ENCODE peak calls at places on chromosome 3, in four cellular contexts. A is A549, O is WTC11, V is HepG2. I is an unnamed sample.
A peak's percentile ranks its signal among the peaks of the same experiment; 100 is the strongest.

GRCh38 chr3:35677797-35678196 is 38.5 kb downstream of the ARPP21 start:
- DNase-seq in A (no peak), O (no peak), V (no peak), I (no peak)

GRCh38 chr3:124858275-124858674 is 28.9 kb downstream of the ITGB5 start:
- DNase-seq in A (no peak), V (no peak), O (no peak), I (no peak)

GRCh38 chr3:190169877-190170276 is 49.2 kb upstream of the P3H2 start:
- DNase-seq in V (no peak), O (no peak), A (no peak), I (no peak)

GRCh38 chr3:78041486-78041885 is 1001.6 kb downstream of the ROBO2 start:
- DNase-seq in O (no peak), A (no peak), V (no peak), I (no peak)

GRCh38 chr3:198071602-198072285 is 111.7 kb downstream of the LMLN start:
- DNase-seq in A (peak; percentile 73), V (peak; percentile 59), O (no peak), I (peak; percentile 26)

GRCh38 chr3:134312873-134313838 is 61.1 kb downstream of the AMOTL2 start:
- DNase-seq in V (peak; percentile 62), O (peak; percentile 85), A (peak; percentile 73), I (peak; percentile 60)

GRCh38 chr3:196666001-196666867 is 26.7 kb downstream of the NRROS start:
- DNase-seq in A (peak; percentile 62), V (peak; percentile 91), O (peak; percentile 62), I (no peak)

GRCh38 chr3:181103605-181104004 is 114.1 kb upstream of the DNAJC19 start:
- DNase-seq in A (peak; percentile 16), O (peak; percentile 36), V (peak; percentile 13), I (peak; percentile 25)

GRCh38 chr3:56222866-56223265 is 245.4 kb downstream of the ERC2 start:
- DNase-seq in V (no peak), O (no peak), A (no peak), I (no peak)

GRCh38 chr3:61530355-61530754 is 31.0 kb upstream of the PTPRG start:
- DNase-seq in V (peak; percentile 59), O (no peak), A (peak; percentile 29), I (no peak)

GRCh38 chr3:181327349-181327748 is 337.8 kb upstream of the DNAJC19 start:
- DNase-seq in V (no peak), A (no peak), O (no peak), I (no peak)

DNA sequence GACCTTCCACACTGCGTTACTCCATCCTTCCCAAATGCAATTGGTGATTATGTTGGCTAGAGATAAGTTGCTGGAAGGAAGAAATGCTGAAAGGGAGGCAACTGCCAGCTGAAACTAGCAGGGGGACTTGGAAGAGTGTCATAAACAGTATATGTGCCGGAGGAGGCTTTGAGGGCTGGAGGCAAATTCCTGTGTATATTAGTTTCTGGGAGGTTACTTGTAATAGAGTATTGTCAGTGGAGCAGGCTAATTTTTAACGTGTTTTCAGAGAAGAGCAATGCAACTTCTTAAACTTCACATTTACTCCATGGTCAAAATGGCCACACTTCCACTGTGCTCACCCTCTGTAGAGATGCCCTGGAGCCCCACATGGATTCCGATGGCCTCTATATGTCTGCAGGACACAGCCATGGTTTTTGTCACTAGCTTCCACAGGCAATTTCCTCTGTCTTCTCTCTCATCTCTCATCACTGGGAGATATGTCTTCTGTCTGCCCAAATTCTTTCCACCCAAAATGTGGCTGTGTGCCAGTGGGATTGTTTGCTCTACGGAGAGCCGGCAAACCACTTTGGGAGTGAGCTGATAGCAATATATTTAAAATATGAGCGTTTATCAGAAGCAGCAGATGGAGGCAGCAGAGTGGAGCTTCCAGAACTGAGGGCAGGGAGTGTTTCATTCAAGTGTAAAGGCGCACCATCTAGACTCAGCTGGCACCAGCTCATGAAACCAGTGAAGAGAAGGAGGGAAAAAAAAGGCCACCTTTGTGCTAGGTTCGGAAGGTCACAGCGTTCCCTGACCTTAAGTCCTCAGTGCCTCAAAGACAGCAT is 13.4 kb upstream of the CD47 start:
- DNase-seq in O (no peak), V (no peak), A (no peak), I (peak; percentile 65)
- TF ChIP-seq NR3C1 in O (no peak), V (no peak), A (no peak), I (no peak)

GRCh38 chr3:194661946-194662345 is 10.0 kb downstream of the LSG1 start:
- DNase-seq in A (no peak), O (no peak), V (no peak), I (no peak)

GRCh38 chr3:194659778-194660177 is 12.2 kb downstream of the LSG1 start:
- DNase-seq in V (no peak), O (no peak), A (no peak), I (no peak)

GRCh38 chr3:194657439-194657838 is 14.6 kb downstream of the LSG1 start:
- DNase-seq in V (no peak), O (no peak), A (no peak), I (no peak)

GRCh38 chr3:194661374-194661773 is 10.6 kb downstream of the LSG1 start:
- DNase-seq in O (no peak), A (no peak), V (no peak), I (no peak)

GRCh38 chr3:194658477-194659242 is 13.3 kb downstream of the LSG1 start:
- DNase-seq in A (no peak), V (no peak), O (no peak), I (no peak)
- TF ChIP-seq MAX in A (no peak), V (no peak), O (no peak), I (no peak)

GRCh38 chr3:150329408-150329807 is 78.7 kb upstream of the TSC22D2 start:
- DNase-seq in V (no peak), O (no peak), A (no peak), I (no peak)
- TF ChIP-seq NR3C1 in V (no peak), O (no peak), A (no peak), I (no peak)

DNA sequence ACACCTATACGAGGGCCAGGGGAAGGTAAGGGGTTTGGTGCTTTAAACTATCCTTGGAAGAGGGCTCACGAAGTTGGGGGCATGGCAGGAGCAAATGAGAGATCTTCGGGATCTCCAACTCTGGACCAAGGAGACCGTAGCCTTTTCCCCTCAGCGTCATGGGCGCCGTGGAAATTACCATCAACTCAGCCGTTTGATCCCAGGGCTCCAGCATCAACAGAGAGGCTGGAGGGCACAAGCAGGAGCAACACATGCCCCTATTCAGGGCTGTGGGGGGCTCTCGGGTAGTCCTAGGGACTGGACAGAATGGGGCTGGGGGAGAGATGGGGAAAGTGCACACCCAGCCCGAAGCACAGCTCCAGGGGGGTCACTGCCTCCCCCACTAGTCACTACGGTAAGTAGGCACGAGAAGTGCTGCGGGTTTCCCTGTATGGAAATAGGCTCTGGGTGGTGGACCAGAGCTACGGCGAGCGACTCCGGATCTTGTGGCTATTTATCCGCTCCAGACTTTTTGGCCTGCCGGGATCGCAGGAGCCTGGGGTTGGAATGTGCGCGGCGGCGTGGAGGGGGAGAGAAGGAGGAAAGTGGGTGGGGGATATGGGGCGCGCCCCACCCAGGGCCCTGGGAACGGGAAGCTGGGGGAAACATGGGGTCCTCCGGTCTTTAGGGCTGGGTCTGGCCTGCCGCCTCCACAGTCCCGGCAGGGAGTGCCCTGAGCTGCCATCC is 539 bp upstream of the LAMB2 start:
- DNase-seq in O (peak; percentile 81), A (peak; percentile 81), V (peak; percentile 80), I (peak; percentile 86)
- TF ChIP-seq MAX in O (no peak), A (peak; percentile 51), V (peak; percentile 66), I (no peak)

DNA sequence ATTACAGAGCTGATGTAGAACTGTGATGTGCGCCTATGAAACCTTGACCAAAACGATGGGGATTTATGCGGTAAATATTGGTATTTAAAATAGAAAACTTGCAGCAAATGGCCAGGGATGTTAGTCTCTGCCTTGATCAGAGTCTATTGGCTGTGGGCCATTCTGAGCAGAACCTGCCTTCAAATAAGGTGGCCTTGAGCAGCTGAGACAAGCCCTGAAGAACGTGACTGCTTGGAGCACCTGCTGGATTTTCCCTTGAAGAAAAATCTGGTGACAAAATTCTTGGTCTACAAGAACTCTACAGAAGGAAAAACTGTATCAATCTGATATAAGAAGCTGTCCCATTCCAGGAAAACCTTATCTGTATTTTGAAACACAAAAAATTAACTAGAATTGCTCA is 820.1 kb upstream of the EPHA6 start:
- DNase-seq in V (no peak), O (no peak), A (no peak), I (no peak)
- TF ChIP-seq NR3C1 in V (no peak), O (no peak), A (no peak), I (no peak)

DNA sequence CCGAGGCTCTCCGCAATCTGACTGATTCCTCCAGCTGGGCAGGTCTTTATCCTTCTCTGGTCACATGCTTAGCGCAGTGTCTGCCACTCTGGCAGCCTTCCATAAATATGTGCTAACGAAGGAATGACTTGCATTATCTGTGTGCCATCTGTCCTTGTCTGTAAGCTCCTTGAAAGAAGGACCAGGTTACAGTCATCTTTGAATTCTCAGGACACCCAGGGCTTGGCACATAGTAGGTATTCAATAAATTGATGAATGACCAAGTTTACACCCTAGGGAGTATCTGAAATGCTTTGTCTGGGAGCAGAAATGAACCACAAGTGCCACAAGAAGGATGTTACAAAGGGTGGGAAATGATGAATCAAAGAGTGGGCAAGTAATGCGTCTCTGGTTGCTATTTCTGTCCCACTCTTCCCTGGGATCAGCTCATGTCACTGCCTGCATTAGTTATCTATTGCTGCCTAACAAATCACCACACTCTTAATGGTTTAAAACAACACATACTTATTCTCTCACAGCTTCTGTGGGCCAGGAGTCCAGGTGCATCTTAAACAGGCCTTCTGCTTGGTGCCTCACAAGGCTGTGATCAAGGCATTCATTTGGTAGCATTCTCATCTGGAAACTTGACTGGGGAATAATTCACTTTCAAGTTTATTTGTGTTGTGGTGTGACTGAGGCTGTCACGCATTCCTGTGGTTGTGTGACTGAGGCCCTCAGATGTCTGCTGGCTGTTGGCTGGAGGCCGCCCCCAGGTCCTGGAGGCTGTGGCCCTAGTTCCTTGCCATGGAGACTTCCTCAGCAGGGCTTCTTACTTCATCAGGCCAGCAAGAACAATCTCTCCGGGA is 16.6 kb upstream of the FAM3D start:
- DNase-seq in A (peak; percentile 7), V (no peak), O (no peak), I (no peak)
- TF ChIP-seq MAX in A (no peak), V (no peak), O (no peak), I (no peak)

GRCh38 chr3:48411606-48412374 is 18.1 kb downstream of the PLXNB1 start:
- DNase-seq in A (no peak), O (peak; percentile 5), V (no peak), I (no peak)

GRCh38 chr3:48411041-48411588 is 18.8 kb downstream of the PLXNB1 start:
- DNase-seq in A (no peak), V (no peak), O (peak; percentile 10), I (no peak)

GRCh38 chr3:48413611-48414010 is 16.3 kb downstream of the PLXNB1 start:
- DNase-seq in O (no peak), V (no peak), A (no peak), I (no peak)

GRCh38 chr3:48413086-48413485 is 16.8 kb downstream of the PLXNB1 start:
- DNase-seq in V (no peak), O (no peak), A (no peak), I (no peak)

DNA sequence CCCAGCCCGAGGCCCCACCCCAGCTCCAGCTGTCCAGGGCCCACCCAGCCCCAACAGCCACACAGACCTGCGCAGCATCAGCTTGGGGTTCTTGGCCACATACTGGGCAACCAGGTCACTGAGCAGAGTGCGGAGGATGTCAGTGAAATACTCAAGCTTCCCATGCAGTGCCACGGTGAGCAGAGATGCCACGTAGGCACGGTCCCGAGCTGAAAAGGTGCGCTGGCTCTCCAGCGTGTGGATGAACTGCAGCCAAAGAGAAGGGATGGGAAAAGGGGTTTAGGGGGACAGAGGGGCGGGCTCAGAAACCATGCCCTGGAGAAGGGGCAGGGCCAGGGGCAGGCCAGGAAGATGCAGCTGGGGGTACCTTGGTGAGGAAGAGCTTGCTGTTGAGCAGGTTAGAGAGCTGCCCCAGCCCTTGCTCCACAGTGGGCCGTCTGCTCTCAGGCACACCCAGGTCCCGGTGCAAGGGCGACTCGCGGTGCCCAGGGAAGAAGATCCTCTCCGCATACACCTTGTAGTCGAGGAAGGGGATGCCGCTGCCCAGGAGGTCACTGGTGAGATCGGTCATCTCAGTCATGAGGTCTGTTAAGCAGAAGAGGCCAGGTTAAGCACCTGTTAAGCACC is 17.4 kb downstream of the PLXNB1 start:
- DNase-seq in A (no peak), V (no peak), O (no peak), I (no peak)
- TF ChIP-seq NR3C1 in A (no peak), V (no peak), O (no peak), I (no peak)